ENCODE peak calls at places on chromosomes 11 and 22, in five cellular contexts. F, P, D, T and E are unnamed samples.

GRCh38 chr22:36358533-36359171 is 29.1 kb downstream of the MYH9 start:
- DNase-seq in F (peak), P (no peak), D (no peak), T (no peak), E (no peak)

GRCh38 chr22:23452231-23453010 is 127.7 kb downstream of the IGLL1 start:
- DNase-seq in F (no peak), P (no peak), D (no peak), T (no peak), E (no peak)

GRCh38 chr11:125373426-125374391 is 122.4 kb downstream of the FEZ1 start:
- DNase-seq in F (no peak), P (no peak), D (no peak), T (no peak), E (no peak)

GRCh38 chr11:134207538-134208239 is 16.1 kb downstream of the NCAPD3 start:
- DNase-seq in F (peak), P (peak), D (peak), T (no peak), E (no peak)

GRCh38 chr11:69130586-69131566 is 24.9 kb upstream of the SMIM38 start:
- DNase-seq in F (no peak), P (no peak), D (no peak), T (no peak), E (no peak)

GRCh38 chr11:12717851-12718291 is 43.6 kb downstream of the TEAD1 start:
- DNase-seq in F (no peak), P (peak), D (no peak), T (no peak), E (no peak)

GRCh38 chr11:94926698-94927237 is 46.6 kb downstream of the CWC15 start:
- DNase-seq in F (peak), P (no peak), D (no peak), T (peak), E (peak)

GRCh38 chr11:75425422-75425821 is 7.6 kb downstream of the KLHL35 start:
- DNase-seq in F (no peak), P (no peak), D (no peak), T (no peak), E (no peak)

GRCh38 chr22:29580200-29580810 is 608 bp downstream of the NIPSNAP1 start:
- DNase-seq in F (no peak), P (no peak), D (peak), T (no peak), E (no peak)

GRCh38 chr11:64223001-64223651 is 2.9 kb downstream of the TRPT1 start:
- DNase-seq in F (no peak), P (no peak), D (no peak), T (no peak), E (no peak)

GRCh38 chr11:62152245-62153086 is 28.7 kb downstream of the INCENP start:
- DNase-seq in F (no peak), P (no peak), D (peak), T (no peak), E (no peak)

GRCh38 chr11:113859665-113860064 is 15.7 kb downstream of the USP28 start:
- DNase-seq in F (no peak), P (no peak), D (no peak), T (no peak), E (no peak)

GRCh38 chr11:70918242-70918641 is 334.1 kb downstream of the SHANK2 start:
- DNase-seq in F (no peak), P (no peak), D (no peak), T (no peak), E (no peak)